ENCODE peak calls at places on chromosomes 6 and 20, in ten cellular contexts. One of them, this sample, is unnamed.

GRCh38 chr6:38713812-38714211 is 1.3 kb upstream of the DNAH8 start:
- DNase-seq in Calu3: no peak
- DNase-seq in HCT116: no peak
- DNase-seq in fibroblast of pulmonary artery: no peak
- DNase-seq in ACHN: no peak
- DNase-seq in thoracic aorta: no peak
- DNase-seq in M059J: peak
- DNase-seq in tibial nerve: no peak
- DNase-seq in AG08395: no peak
- DNase-seq in SW480: no peak
- DNase-seq in this sample: no peak

GRCh38 chr6:106377061-106377540 is 16.6 kb downstream of the CRYBG1 start:
- DNase-seq in HCT116: no peak
- DNase-seq in Calu3: no peak
- DNase-seq in thoracic aorta: no peak
- DNase-seq in ACHN: peak
- DNase-seq in tibial nerve: no peak
- DNase-seq in SW480: no peak
- DNase-seq in AG08395: no peak
- DNase-seq in M059J: peak
- DNase-seq in fibroblast of pulmonary artery: peak
- DNase-seq in this sample: no peak

GRCh38 chr20:47016068-47016664 is 121.5 kb downstream of the EYA2 start:
- DNase-seq in SW480: no peak
- DNase-seq in tibial nerve: no peak
- DNase-seq in thoracic aorta: no peak
- DNase-seq in fibroblast of pulmonary artery: no peak
- DNase-seq in M059J: no peak
- DNase-seq in HCT116: no peak
- DNase-seq in AG08395: no peak
- DNase-seq in ACHN: no peak
- DNase-seq in Calu3: no peak
- DNase-seq in this sample: no peak

GRCh38 chr6:117481926-117482239 is 591 bp upstream of the DCBLD1 start:
- DNase-seq in SW480: peak
- DNase-seq in thoracic aorta: no peak
- DNase-seq in HCT116: no peak
- DNase-seq in tibial nerve: no peak
- DNase-seq in ACHN: no peak
- DNase-seq in Calu3: no peak
- DNase-seq in AG08395: no peak
- DNase-seq in M059J: no peak
- DNase-seq in fibroblast of pulmonary artery: no peak
- DNase-seq in this sample: no peak

GRCh38 chr20:38863024-38863851 is 57.7 kb downstream of the PPP1R16B start:
- DNase-seq in tibial nerve: no peak
- DNase-seq in AG08395: no peak
- DNase-seq in HCT116: no peak
- DNase-seq in thoracic aorta: no peak
- DNase-seq in M059J: peak
- DNase-seq in fibroblast of pulmonary artery: no peak
- DNase-seq in Calu3: no peak
- DNase-seq in ACHN: no peak
- DNase-seq in SW480: no peak
- DNase-seq in this sample: no peak

GRCh38 chr6:160121558-160121957 is at the start of gene SLC22A1:
- DNase-seq in AG08395: no peak
- DNase-seq in thoracic aorta: no peak
- DNase-seq in ACHN: no peak
- DNase-seq in M059J: no peak
- DNase-seq in HCT116: no peak
- DNase-seq in Calu3: no peak
- DNase-seq in SW480: no peak
- DNase-seq in tibial nerve: no peak
- DNase-seq in fibroblast of pulmonary artery: no peak
- DNase-seq in this sample: no peak

GRCh38 chr20:22385602-22386299 is 198.6 kb downstream of the FOXA2 start:
- DNase-seq in fibroblast of pulmonary artery: peak
- DNase-seq in ACHN: peak
- DNase-seq in M059J: peak
- DNase-seq in AG08395: no peak
- DNase-seq in SW480: peak
- DNase-seq in thoracic aorta: no peak
- DNase-seq in Calu3: peak
- DNase-seq in tibial nerve: no peak
- DNase-seq in HCT116: no peak
- DNase-seq in this sample: peak

GRCh38 chr6:137303436-137303835 is 84.3 kb upstream of the IFNGR1 start:
- DNase-seq in SW480: no peak
- DNase-seq in tibial nerve: no peak
- DNase-seq in ACHN: no peak
- DNase-seq in AG08395: no peak
- DNase-seq in Calu3: no peak
- DNase-seq in fibroblast of pulmonary artery: no peak
- DNase-seq in M059J: peak
- DNase-seq in HCT116: no peak
- DNase-seq in thoracic aorta: no peak
- DNase-seq in this sample: no peak

GRCh38 chr6:4446982-4447381 is 311.6 kb upstream of the ECI2 start:
- DNase-seq in AG08395: peak
- DNase-seq in M059J: peak
- DNase-seq in tibial nerve: no peak
- DNase-seq in thoracic aorta: no peak
- DNase-seq in Calu3: no peak
- DNase-seq in ACHN: no peak
- DNase-seq in fibroblast of pulmonary artery: peak
- DNase-seq in HCT116: no peak
- DNase-seq in SW480: no peak
- DNase-seq in this sample: no peak

GRCh38 chr6:105573556-105573955 is 170.7 kb upstream of the PREP start:
- DNase-seq in HCT116: no peak
- DNase-seq in thoracic aorta: no peak
- DNase-seq in tibial nerve: no peak
- DNase-seq in AG08395: no peak
- DNase-seq in M059J: peak
- DNase-seq in SW480: no peak
- DNase-seq in fibroblast of pulmonary artery: no peak
- DNase-seq in ACHN: no peak
- DNase-seq in Calu3: no peak
- DNase-seq in this sample: no peak

GRCh38 chr20:50645253-50646068 is 45.9 kb downstream of the RIPOR3 start:
- DNase-seq in ACHN: peak
- DNase-seq in fibroblast of pulmonary artery: peak
- DNase-seq in Calu3: peak
- DNase-seq in tibial nerve: peak
- DNase-seq in thoracic aorta: no peak
- DNase-seq in SW480: peak
- DNase-seq in AG08395: peak
- DNase-seq in HCT116: peak
- DNase-seq in M059J: peak
- DNase-seq in this sample: peak

GRCh38 chr20:25148181-25148981 is 47.1 kb upstream of the ENTPD6 start:
- DNase-seq in AG08395: peak
- DNase-seq in M059J: no peak
- DNase-seq in ACHN: no peak
- DNase-seq in HCT116: no peak
- DNase-seq in thoracic aorta: no peak
- DNase-seq in SW480: no peak
- DNase-seq in fibroblast of pulmonary artery: peak
- DNase-seq in Calu3: no peak
- DNase-seq in tibial nerve: peak
- DNase-seq in this sample: no peak

GRCh38 chr6:129114992-129115391 is 232.1 kb downstream of the LAMA2 start:
- DNase-seq in SW480: no peak
- DNase-seq in AG08395: no peak
- DNase-seq in HCT116: no peak
- DNase-seq in thoracic aorta: no peak
- DNase-seq in tibial nerve: no peak
- DNase-seq in fibroblast of pulmonary artery: peak
- DNase-seq in ACHN: no peak
- DNase-seq in M059J: no peak
- DNase-seq in Calu3: no peak
- DNase-seq in this sample: no peak

GRCh38 chr6:43763133-43763797 is 6.7 kb upstream of the VEGFA start:
- DNase-seq in thoracic aorta: no peak
- DNase-seq in M059J: no peak
- DNase-seq in ACHN: no peak
- DNase-seq in HCT116: no peak
- DNase-seq in SW480: no peak
- DNase-seq in Calu3: no peak
- DNase-seq in fibroblast of pulmonary artery: peak
- DNase-seq in AG08395: no peak
- DNase-seq in tibial nerve: no peak
- DNase-seq in this sample: no peak

GRCh38 chr20:1803216-1804128 is 91.7 kb upstream of the SIRPA start:
- DNase-seq in M059J: peak
- DNase-seq in tibial nerve: peak
- DNase-seq in ACHN: peak
- DNase-seq in SW480: no peak
- DNase-seq in HCT116: no peak
- DNase-seq in thoracic aorta: no peak
- DNase-seq in fibroblast of pulmonary artery: peak
- DNase-seq in Calu3: no peak
- DNase-seq in AG08395: peak
- DNase-seq in this sample: no peak

GRCh38 chr20:25356294-25356933 is 34.2 kb downstream of the ABHD12 start:
- DNase-seq in AG08395: no peak
- DNase-seq in tibial nerve: no peak
- DNase-seq in thoracic aorta: no peak
- DNase-seq in HCT116: no peak
- DNase-seq in SW480: no peak
- DNase-seq in ACHN: no peak
- DNase-seq in fibroblast of pulmonary artery: no peak
- DNase-seq in M059J: no peak
- DNase-seq in Calu3: no peak
- DNase-seq in this sample: no peak

This sample was measured in A549.